ENCODE peak calls at places on chromosomes 5 and 9, in seven cellular contexts. X is neural progenitor cell, P is astrocyte, K is endodermal cell, G is H9, M is A549, L is K562. R is an unnamed sample.

GRCh38 chr5:144156767-144157171 is 13.7 kb downstream of the YIPF5 start:
- DNase-seq in K (no peak), G (no peak), P (no peak), M (no peak), X (no peak), L (no peak), R (peak; percentile 70)

GRCh38 chr9:4979224-4979623 is 5.8 kb upstream of the JAK2 start:
- DNase-seq in M (no peak), L (no peak), K (no peak), X (no peak), P (no peak), G (no peak), R (no peak)

GRCh38 chr9:115198018-115198417 is 80.1 kb upstream of the TNC start:
- DNase-seq in P (peak; percentile 73), K (no peak), M (no peak), L (no peak), G (no peak), X (peak; percentile 13), R (no peak)

GRCh38 chr9:93896496-93897033 is 58.6 kb downstream of the BARX1 start:
- DNase-seq in X (no peak), P (no peak), M (no peak), L (no peak), K (peak; percentile 26), G (peak; percentile 5), R (no peak)

GRCh38 chr9:4117835-4118610 is 181.8 kb downstream of the GLIS3 start:
- DNase-seq in P (no peak), X (no peak), K (peak; percentile 81), G (peak; percentile 68), L (peak; percentile 48), M (peak; percentile 31), R (no peak)

GRCh38 chr9:91741529-91741928 is 208.5 kb downstream of the ROR2 start:
- DNase-seq in M (no peak), G (no peak), K (no peak), L (no peak), X (no peak), P (peak; percentile 76), R (peak; percentile 67)

GRCh38 chr9:132560604-132561304 is 21.7 kb upstream of the BARHL1 start:
- DNase-seq in L (no peak), M (no peak), P (no peak), G (no peak), X (no peak), K (no peak), R (no peak)

GRCh38 chr9:135218331-135219225 is 131.1 kb downstream of the OLFM1 start:
- DNase-seq in K (peak; percentile 86), G (peak; percentile 52), X (peak; percentile 40), L (no peak), M (no peak), P (no peak), R (no peak)

GRCh38 chr9:71352837-71353236 is 231.4 kb upstream of the TRPM3 start:
- DNase-seq in P (no peak), L (no peak), G (no peak), K (no peak), X (no peak), M (no peak), R (no peak)

GRCh38 chr5:176185133-176185733 is 53.0 kb upstream of the SIMC1 start:
- DNase-seq in G (no peak), K (peak; percentile 43), M (no peak), X (no peak), L (peak; percentile 54), P (no peak), R (no peak)

GRCh38 chr5:28880936-28881335 is 1842.5 kb upstream of the CDH9 start:
- DNase-seq in M (no peak), X (no peak), K (no peak), L (no peak), G (no peak), P (no peak), R (no peak)

GRCh38 chr5:6633469-6634326 is 458 bp downstream of the SRD5A1 start:
- DNase-seq in P (peak; percentile 20), M (peak; percentile 11), K (peak; percentile 83), X (peak; percentile 79), L (no peak), G (peak; percentile 56), R (peak; percentile 7)

GRCh38 chr5:126674145-126674544 is 73.4 kb downstream of the PHAX start:
- DNase-seq in X (no peak), G (peak; percentile 76), L (no peak), P (no peak), M (no peak), K (peak; percentile 85), R (no peak)

GRCh38 chr9:114356792-114357191 is 27.1 kb downstream of the ORM2 start:
- DNase-seq in K (no peak), L (no peak), M (no peak), G (no peak), X (no peak), P (no peak), R (no peak)

GRCh38 chr5:131541071-131541470 is 94.0 kb downstream of the RAPGEF6 start:
- DNase-seq in X (no peak), P (no peak), G (no peak), M (no peak), K (no peak), L (no peak), R (no peak)

GRCh38 chr5:32628049-32628803 is 42.9 kb downstream of the SUB1 start:
- DNase-seq in M (peak; percentile 36), G (no peak), X (no peak), K (no peak), P (peak; percentile 62), L (no peak), R (no peak)

GRCh38 chr9:107487521-107488399 is 1.8 kb downstream of the KLF4 start:
- DNase-seq in M (peak; percentile 69), L (no peak), G (peak; percentile 85), K (peak; percentile 93), X (peak; percentile 85), P (peak; percentile 30), R (no peak)

GRCh38 chr9:686381-686813 is 155.1 kb upstream of the DMRT1 start:
- DNase-seq in K (no peak), P (peak; percentile 67), M (no peak), L (no peak), X (no peak), G (no peak), R (peak; percentile 92)

GRCh38 chr5:58938568-58939424 is 355.9 kb downstream of the RAB3C start:
- DNase-seq in G (no peak), M (no peak), X (no peak), K (no peak), P (no peak), L (no peak), R (no peak)

GRCh38 chr5:151051066-151051930 is 29.5 kb downstream of the TNIP1 start:
- DNase-seq in X (peak; percentile 90), G (peak; percentile 83), P (peak; percentile 46), M (peak; percentile 83), L (peak; percentile 81), K (peak; percentile 95), R (no peak)

GRCh38 chr9:96611302-96611701 is 8.3 kb downstream of the CDC14B start:
- DNase-seq in M (no peak), P (no peak), G (no peak), X (no peak), L (no peak), K (no peak), R (no peak)
- H3K27ac ChIP-seq in M (peak overlapping the region; percentile 41), P (no peak overlapping the region), G (no peak overlapping the region), X (no peak overlapping the region), L (no peak overlapping the region), K (no peak overlapping the region), R (no peak overlapping the region)

GRCh38 chr5:78677777-78678668 is 29.5 kb upstream of the LHFPL2 start:
- DNase-seq in G (no peak), X (no peak), M (peak; percentile 45), P (peak; percentile 98), L (peak; percentile 58), K (no peak), R (peak; percentile 75)

GRCh38 chr5:78675956-78676727 is 27.6 kb upstream of the LHFPL2 start:
- DNase-seq in K (no peak), L (no peak), G (no peak), X (no peak), M (no peak), P (no peak), R (no peak)

DNA sequence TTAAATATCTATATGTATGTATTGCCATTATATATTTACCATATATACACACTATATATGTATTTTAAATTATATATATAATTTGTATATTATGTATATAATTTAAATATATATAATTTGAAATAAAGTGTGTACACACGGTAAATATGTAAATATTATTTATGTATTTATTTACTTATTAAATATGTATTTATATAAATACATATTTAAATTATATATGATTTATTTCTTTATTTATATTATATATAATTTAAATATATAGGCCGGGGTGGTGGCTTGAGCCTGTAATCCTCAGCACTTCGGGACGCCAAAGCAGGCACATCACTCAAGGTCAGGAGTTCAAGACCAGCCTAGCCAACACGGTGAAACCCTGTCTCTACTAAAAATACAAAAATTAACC is 31.3 kb upstream of the LHFPL2 start:
- DNase-seq in G (no peak), M (no peak), P (no peak), L (no peak), K (no peak), X (no peak), R (no peak)
- TF ChIP-seq CTCF in G (no peak), M (no peak), P (no peak), L (no peak), K (no peak), X (no peak), R (no peak)

DNA sequence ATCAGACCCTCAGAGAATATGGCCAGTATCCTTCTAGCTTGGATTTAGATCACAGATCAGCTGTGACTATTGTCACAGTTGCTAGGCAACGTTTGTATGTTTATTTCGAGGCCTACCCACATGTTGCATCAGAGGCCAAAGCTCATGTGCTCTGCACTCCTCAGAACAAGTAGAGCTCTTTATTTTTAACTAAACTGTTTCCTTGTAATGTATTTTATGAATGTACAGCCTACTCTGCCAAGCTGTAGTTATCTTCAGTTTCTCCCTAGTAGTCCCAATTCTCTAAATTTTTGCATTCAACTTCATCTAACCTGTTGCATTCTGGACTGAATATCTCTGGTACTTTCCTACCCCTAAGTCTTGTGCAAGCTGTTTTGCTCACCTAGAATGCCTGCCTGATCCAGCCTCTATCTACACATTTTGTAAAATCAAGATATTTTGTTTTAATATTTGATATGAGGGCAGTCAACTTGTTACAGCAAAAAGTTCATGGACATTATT is 52.8 kb downstream of the CAST start:
- DNase-seq in P (peak; percentile 74), X (peak; percentile 34), G (peak; percentile 36), M (peak; percentile 85), K (peak; percentile 65), L (no peak), R (peak; percentile 61)
- H3K4me1 ChIP-seq in P (peaks cover 4% of the 10 kb centered on the region), X (no peaks in the 10 kb centered on the region), G (no peaks in the 10 kb centered on the region), M (peaks cover 23% of the 10 kb centered on the region), K (peaks cover 11% of the 10 kb centered on the region), L (no peaks in the 10 kb centered on the region), R (peaks cover 16% of the 10 kb centered on the region)

GRCh38 chr9:95207403-95207802 is 110.1 kb downstream of the FANCC start:
- DNase-seq in G (no peak), X (no peak), K (no peak), M (no peak), P (no peak), L (no peak), R (no peak)

GRCh38 chr9:95206143-95206542 is 111.4 kb downstream of the FANCC start:
- DNase-seq in P (peak; percentile 26), K (no peak), X (no peak), G (no peak), M (no peak), L (no peak), R (no peak)

GRCh38 chr9:95213102-95213501 is 104.4 kb downstream of the FANCC start:
- DNase-seq in X (no peak), M (no peak), G (no peak), K (no peak), L (no peak), P (no peak), R (no peak)

GRCh38 chr9:95215368-95215898 is 102.1 kb downstream of the FANCC start:
- DNase-seq in K (no peak), L (no peak), P (no peak), G (no peak), M (no peak), X (no peak), R (no peak)

GRCh38 chr9:95211028-95211427 is 106.5 kb downstream of the FANCC start:
- DNase-seq in G (no peak), K (no peak), M (no peak), L (no peak), X (peak; percentile 63), P (no peak), R (no peak)
- H3K27ac ChIP-seq in G (no peak overlapping the region), K (no peak overlapping the region), M (no peak overlapping the region), L (no peak overlapping the region), X (no peak overlapping the region), P (no peak overlapping the region), R (no peak overlapping the region)